ENCODE peak calls at places on chromosome 15, in five cellular contexts. One of them, this sample, is unnamed.

GRCh38 chr15:72859023-72859756 is 75.6 kb upstream of the ADPGK start:
- DNase-seq in adrenal gland: no peak
- DNase-seq in coronary artery: no peak
- DNase-seq in nephron progenitor cell: no peak
- DNase-seq in brain microvascular endothelial cell: no peak
- DNase-seq in this sample: no peak

GRCh38 chr15:87082576-87082975 is 1002.9 kb downstream of the AGBL1 start:
- DNase-seq in nephron progenitor cell: no peak
- DNase-seq in adrenal gland: no peak
- DNase-seq in brain microvascular endothelial cell: no peak
- DNase-seq in coronary artery: no peak
- DNase-seq in this sample: no peak

GRCh38 chr15:43872416-43873020 is 45.7 kb downstream of the WDR76 start:
- DNase-seq in adrenal gland: peak; percentile 34
- DNase-seq in coronary artery: no peak
- DNase-seq in brain microvascular endothelial cell: peak; percentile 76
- DNase-seq in nephron progenitor cell: peak; percentile 63
- DNase-seq in this sample: peak; percentile 18

GRCh38 chr15:89531796-89532537 is 35.6 kb upstream of the RHCG start:
- DNase-seq in brain microvascular endothelial cell: peak; percentile 21
- DNase-seq in nephron progenitor cell: no peak
- DNase-seq in adrenal gland: no peak
- DNase-seq in coronary artery: no peak
- DNase-seq in this sample: no peak

GRCh38 chr15:98174286-98174685 is 213.8 kb downstream of the ARRDC4 start:
- DNase-seq in adrenal gland: no peak
- DNase-seq in nephron progenitor cell: no peak
- DNase-seq in coronary artery: no peak
- DNase-seq in brain microvascular endothelial cell: no peak
- DNase-seq in this sample: no peak

GRCh38 chr15:94930945-94931344 is 699.6 kb downstream of the MCTP2 start:
- DNase-seq in brain microvascular endothelial cell: no peak
- DNase-seq in coronary artery: no peak
- DNase-seq in nephron progenitor cell: no peak
- DNase-seq in adrenal gland: no peak
- DNase-seq in this sample: no peak

GRCh38 chr15:43225201-43225949 is 4.6 kb upstream of the EPB42 start:
- DNase-seq in nephron progenitor cell: peak; percentile 33
- DNase-seq in adrenal gland: peak; percentile 37
- DNase-seq in coronary artery: no peak
- DNase-seq in brain microvascular endothelial cell: peak; percentile 50
- DNase-seq in this sample: peak; percentile 26

GRCh38 chr15:57949374-57949938 is 116.1 kb downstream of the ALDH1A2 start:
- DNase-seq in coronary artery: no peak
- DNase-seq in brain microvascular endothelial cell: no peak
- DNase-seq in adrenal gland: no peak
- DNase-seq in nephron progenitor cell: peak; percentile 23
- DNase-seq in this sample: no peak

GRCh38 chr15:86009727-86010126 is 69.9 kb upstream of the AGBL1 start:
- DNase-seq in adrenal gland: no peak
- DNase-seq in nephron progenitor cell: no peak
- DNase-seq in coronary artery: no peak
- DNase-seq in brain microvascular endothelial cell: no peak
- DNase-seq in this sample: no peak

GRCh38 chr15:87493803-87494202 is 762.7 kb downstream of the NTRK3 start:
- DNase-seq in nephron progenitor cell: no peak
- DNase-seq in brain microvascular endothelial cell: no peak
- DNase-seq in adrenal gland: no peak
- DNase-seq in coronary artery: no peak
- DNase-seq in this sample: no peak

GRCh38 chr15:37095197-37095992 is 5.0 kb downstream of the MEIS2 start:
- DNase-seq in nephron progenitor cell: peak; percentile 51
- DNase-seq in brain microvascular endothelial cell: no peak
- DNase-seq in adrenal gland: peak; percentile 45
- DNase-seq in coronary artery: no peak
- DNase-seq in this sample: no peak

GRCh38 chr15:89647191-89647851 is 7.9 kb downstream of the KIF7 start:
- DNase-seq in coronary artery: no peak
- DNase-seq in adrenal gland: peak; percentile 81
- DNase-seq in nephron progenitor cell: peak; percentile 95
- DNase-seq in brain microvascular endothelial cell: peak; percentile 56
- DNase-seq in this sample: no peak

GRCh38 chr15:72203507-72203837 is 5.9 kb upstream of the GRAMD2A start:
- DNase-seq in coronary artery: no peak
- DNase-seq in nephron progenitor cell: no peak
- DNase-seq in adrenal gland: peak; percentile 84
- DNase-seq in brain microvascular endothelial cell: peak; percentile 29
- DNase-seq in this sample: peak; percentile 85

GRCh38 chr15:100430381-100430780 is 88.6 kb upstream of the ADAMTS17 start:
- DNase-seq in brain microvascular endothelial cell: no peak
- DNase-seq in nephron progenitor cell: no peak
- DNase-seq in coronary artery: no peak
- DNase-seq in adrenal gland: no peak
- DNase-seq in this sample: no peak

GRCh38 chr15:100437261-100437660 is 91.5 kb downstream of the CERS3 start:
- DNase-seq in brain microvascular endothelial cell: no peak
- DNase-seq in adrenal gland: no peak
- DNase-seq in coronary artery: no peak
- DNase-seq in nephron progenitor cell: no peak
- DNase-seq in this sample: no peak

GRCh38 chr15:100434038-100434437 is 92.3 kb upstream of the ADAMTS17 start:
- DNase-seq in nephron progenitor cell: no peak
- DNase-seq in coronary artery: no peak
- DNase-seq in brain microvascular endothelial cell: no peak
- DNase-seq in adrenal gland: no peak
- DNase-seq in this sample: no peak

GRCh38 chr15:100429116-100429728 is 87.4 kb upstream of the ADAMTS17 start:
- DNase-seq in brain microvascular endothelial cell: no peak
- DNase-seq in coronary artery: no peak
- DNase-seq in nephron progenitor cell: no peak
- DNase-seq in adrenal gland: peak; percentile 47
- DNase-seq in this sample: no peak

GRCh38 chr15:100433304-100433703 is 91.5 kb upstream of the ADAMTS17 start:
- DNase-seq in nephron progenitor cell: no peak
- DNase-seq in adrenal gland: no peak
- DNase-seq in coronary artery: no peak
- DNase-seq in brain microvascular endothelial cell: no peak
- DNase-seq in this sample: no peak
- TF ChIP-seq CTCF in nephron progenitor cell: no peak
- TF ChIP-seq CTCF in adrenal gland: no peak
- TF ChIP-seq CTCF in coronary artery: no peak
- TF ChIP-seq CTCF in brain microvascular endothelial cell: no peak
- TF ChIP-seq CTCF in this sample: no peak

DNA sequence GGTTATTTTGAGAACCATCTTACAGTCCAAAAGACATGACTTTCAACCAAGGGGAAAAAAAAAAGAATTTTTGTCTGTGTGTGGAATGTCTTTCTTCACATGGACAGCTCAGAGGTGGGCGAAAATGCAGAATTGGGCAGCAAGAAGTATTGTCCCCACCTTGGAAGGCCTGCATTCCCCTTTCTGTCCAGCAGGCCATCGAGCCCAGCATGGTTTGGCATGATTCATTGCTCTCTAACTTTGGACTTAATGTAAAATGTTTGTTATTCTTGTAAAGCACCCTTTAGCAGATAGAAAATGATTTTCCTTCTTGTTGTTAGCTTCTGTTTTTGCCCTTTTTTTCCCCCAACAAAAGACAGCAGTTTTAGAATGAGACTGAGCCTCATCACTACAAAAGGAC is 12.4 kb downstream of the MYO1E start:
- DNase-seq in coronary artery: no peak
- DNase-seq in adrenal gland: no peak
- DNase-seq in brain microvascular endothelial cell: no peak
- DNase-seq in nephron progenitor cell: no peak
- DNase-seq in this sample: no peak
- TF ChIP-seq CTCF in coronary artery: peak; percentile 17
- TF ChIP-seq CTCF in adrenal gland: peak; percentile 10
- TF ChIP-seq CTCF in brain microvascular endothelial cell: peak; percentile 63
- TF ChIP-seq CTCF in nephron progenitor cell: peak; percentile 20
- TF ChIP-seq CTCF in this sample: peak; percentile 28

GRCh38 chr15:66412213-66412612 is 25.5 kb downstream of the MAP2K1 start:
- DNase-seq in nephron progenitor cell: no peak
- DNase-seq in coronary artery: no peak
- DNase-seq in adrenal gland: no peak
- DNase-seq in brain microvascular endothelial cell: no peak
- DNase-seq in this sample: no peak
- TF ChIP-seq CTCF in nephron progenitor cell: no peak
- TF ChIP-seq CTCF in coronary artery: no peak
- TF ChIP-seq CTCF in adrenal gland: no peak
- TF ChIP-seq CTCF in brain microvascular endothelial cell: no peak
- TF ChIP-seq CTCF in this sample: no peak

DNA sequence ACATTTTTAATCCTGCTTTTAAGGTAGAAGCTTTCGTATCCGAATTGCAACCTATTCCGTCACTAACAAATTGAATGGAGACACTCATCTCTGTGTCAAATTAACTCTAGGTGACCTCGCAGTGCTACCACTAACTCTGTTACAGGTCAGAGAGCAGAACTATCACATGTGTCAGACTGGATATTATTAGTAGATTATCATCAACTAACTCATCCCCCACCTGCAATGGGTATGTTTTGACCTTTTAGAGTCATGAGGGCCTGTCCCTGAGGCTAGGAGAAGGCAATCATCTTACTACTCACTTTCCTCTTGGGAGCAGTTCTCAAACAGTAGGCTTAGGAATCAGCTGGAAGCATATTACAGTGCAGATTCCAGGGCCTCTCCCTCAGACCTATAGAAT is 2.0 kb downstream of the GLDN start:
- DNase-seq in nephron progenitor cell: no peak
- DNase-seq in brain microvascular endothelial cell: no peak
- DNase-seq in adrenal gland: no peak
- DNase-seq in coronary artery: no peak
- DNase-seq in this sample: no peak
- TF ChIP-seq CTCF in nephron progenitor cell: no peak
- TF ChIP-seq CTCF in brain microvascular endothelial cell: no peak
- TF ChIP-seq CTCF in adrenal gland: no peak
- TF ChIP-seq CTCF in coronary artery: no peak
- TF ChIP-seq CTCF in this sample: no peak

DNA sequence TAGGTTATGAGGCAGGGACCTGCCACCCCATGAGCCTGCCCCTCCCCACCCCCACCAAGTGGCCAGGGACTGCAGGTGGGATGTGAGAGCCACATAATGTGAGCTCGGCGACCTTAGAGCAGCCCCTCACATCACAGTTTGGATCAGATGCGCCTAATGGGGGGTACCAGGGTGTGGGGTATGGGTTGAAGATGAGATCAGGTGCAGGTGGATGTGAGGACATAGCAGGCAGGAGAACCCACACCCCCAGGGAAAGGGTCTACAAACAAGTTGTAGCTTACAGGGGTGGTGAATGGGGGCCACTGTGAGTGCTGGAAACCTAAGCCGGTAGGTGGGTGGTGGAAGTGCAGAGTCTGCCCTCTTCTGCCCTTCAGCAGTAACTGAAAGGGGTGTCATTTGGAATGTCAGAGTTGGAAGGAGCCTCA is 94.0 kb downstream of the CORO2B start:
- DNase-seq in coronary artery: peak; percentile 59
- DNase-seq in brain microvascular endothelial cell: no peak
- DNase-seq in nephron progenitor cell: no peak
- DNase-seq in adrenal gland: no peak
- DNase-seq in this sample: no peak
- TF ChIP-seq CTCF in coronary artery: no peak
- TF ChIP-seq CTCF in brain microvascular endothelial cell: peak; percentile 60
- TF ChIP-seq CTCF in nephron progenitor cell: no peak
- TF ChIP-seq CTCF in adrenal gland: no peak
- TF ChIP-seq CTCF in this sample: peak; percentile 46

DNA sequence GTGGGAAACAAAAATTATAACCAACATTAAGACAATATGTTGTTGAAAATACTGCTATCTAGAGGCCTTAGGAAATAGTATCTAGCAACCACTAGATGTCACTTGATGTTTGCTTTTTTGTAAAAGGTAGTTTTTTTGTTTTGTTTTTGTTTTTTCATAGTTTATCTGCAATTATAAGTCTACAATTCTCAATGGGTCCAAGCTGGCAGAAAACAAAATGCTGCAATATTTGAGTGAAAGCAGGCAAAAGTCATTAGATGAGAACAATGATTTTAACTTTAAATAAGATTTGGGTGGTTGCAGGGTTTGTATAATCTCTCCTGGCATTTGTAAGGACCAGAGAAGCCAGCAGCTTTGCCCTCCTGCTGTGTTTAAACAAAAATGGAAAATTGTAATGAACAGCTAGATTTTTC is 27.0 kb downstream of the DUT start:
- DNase-seq in coronary artery: no peak
- DNase-seq in nephron progenitor cell: no peak
- DNase-seq in adrenal gland: no peak
- DNase-seq in brain microvascular endothelial cell: no peak
- DNase-seq in this sample: no peak
- TF ChIP-seq CTCF in coronary artery: peak; percentile 52
- TF ChIP-seq CTCF in nephron progenitor cell: peak; percentile 63
- TF ChIP-seq CTCF in adrenal gland: peak; percentile 56
- TF ChIP-seq CTCF in brain microvascular endothelial cell: peak; percentile 39
- TF ChIP-seq CTCF in this sample: peak; percentile 48

DNA sequence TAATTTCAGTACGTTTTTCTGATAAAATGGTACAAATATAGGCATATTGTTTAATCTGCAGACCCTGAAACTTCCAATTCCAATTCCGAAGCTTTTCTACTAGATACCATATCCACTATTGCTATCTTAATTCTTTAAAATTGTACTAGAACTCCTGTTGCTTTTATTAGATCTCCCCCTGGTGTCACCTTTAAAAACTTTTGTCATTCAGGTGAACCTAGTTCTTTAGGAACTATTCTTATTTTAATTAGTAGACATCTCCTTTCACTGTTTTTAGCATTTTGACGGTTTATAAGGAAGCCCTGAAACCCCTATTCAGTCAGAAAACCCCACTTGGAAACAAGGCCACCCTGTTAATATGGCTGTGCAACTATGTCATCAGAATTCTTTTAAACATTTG is 22.3 kb downstream of the C2CD4B start:
- DNase-seq in nephron progenitor cell: no peak
- DNase-seq in adrenal gland: no peak
- DNase-seq in brain microvascular endothelial cell: no peak
- DNase-seq in coronary artery: no peak
- DNase-seq in this sample: no peak
- TF ChIP-seq CTCF in nephron progenitor cell: no peak
- TF ChIP-seq CTCF in adrenal gland: no peak
- TF ChIP-seq CTCF in brain microvascular endothelial cell: no peak
- TF ChIP-seq CTCF in coronary artery: no peak
- TF ChIP-seq CTCF in this sample: no peak

GRCh38 chr15:80613762-80614365 is 81.2 kb upstream of the ABHD17C start:
- DNase-seq in nephron progenitor cell: no peak
- DNase-seq in adrenal gland: no peak
- DNase-seq in brain microvascular endothelial cell: no peak
- DNase-seq in coronary artery: no peak
- DNase-seq in this sample: no peak
- TF ChIP-seq CTCF in nephron progenitor cell: no peak
- TF ChIP-seq CTCF in adrenal gland: no peak
- TF ChIP-seq CTCF in brain microvascular endothelial cell: no peak
- TF ChIP-seq CTCF in coronary artery: no peak
- TF ChIP-seq CTCF in this sample: no peak

GRCh38 chr15:62648954-62649353 is 393.6 kb upstream of the TPM1 start:
- DNase-seq in nephron progenitor cell: no peak
- DNase-seq in coronary artery: no peak
- DNase-seq in brain microvascular endothelial cell: no peak
- DNase-seq in adrenal gland: no peak
- DNase-seq in this sample: no peak
- TF ChIP-seq CTCF in nephron progenitor cell: no peak
- TF ChIP-seq CTCF in coronary artery: no peak
- TF ChIP-seq CTCF in brain microvascular endothelial cell: peak; percentile 45
- TF ChIP-seq CTCF in adrenal gland: peak; percentile 5
- TF ChIP-seq CTCF in this sample: no peak

This sample was measured in kidney epithelial cell.